ENCODE peak calls at places on chromosomes 2 and 18, in six cellular contexts. One of them, this sample, is unnamed.

GRCh38 chr2:100821255-100821912 is 1.4 kb downstream of the NPAS2 start:
- DNase-seq in smooth muscle cell of the brain vasculature: no peak
- DNase-seq in fibroblast of the conjunctiva: no peak
- DNase-seq in NCI-H524: no peak
- DNase-seq in H54: no peak
- DNase-seq in T-helper 2 cell: no peak
- DNase-seq in this sample: no peak

GRCh38 chr2:23335550-23335949 is 49.4 kb upstream of the KLHL29 start:
- DNase-seq in smooth muscle cell of the brain vasculature: no peak
- DNase-seq in fibroblast of the conjunctiva: no peak
- DNase-seq in NCI-H524: no peak
- DNase-seq in H54: no peak
- DNase-seq in T-helper 2 cell: no peak
- DNase-seq in this sample: no peak

GRCh38 chr2:101830555-101830954 is 133.0 kb downstream of the MAP4K4 start:
- DNase-seq in smooth muscle cell of the brain vasculature: no peak
- DNase-seq in fibroblast of the conjunctiva: no peak
- DNase-seq in NCI-H524: no peak
- DNase-seq in H54: no peak
- DNase-seq in T-helper 2 cell: peak
- DNase-seq in this sample: peak

GRCh38 chr18:58527116-58528010 is 101.5 kb downstream of the ALPK2 start:
- DNase-seq in smooth muscle cell of the brain vasculature: no peak
- DNase-seq in fibroblast of the conjunctiva: no peak
- DNase-seq in NCI-H524: no peak
- DNase-seq in H54: no peak
- DNase-seq in T-helper 2 cell: no peak
- DNase-seq in this sample: peak

GRCh38 chr2:74849228-74849892 is 15.4 kb downstream of the HK2 start:
- DNase-seq in smooth muscle cell of the brain vasculature: no peak
- DNase-seq in fibroblast of the conjunctiva: no peak
- DNase-seq in NCI-H524: no peak
- DNase-seq in H54: no peak
- DNase-seq in T-helper 2 cell: peak
- DNase-seq in this sample: no peak

GRCh38 chr2:240467149-240467642 is 31.7 kb downstream of the GPC1 start:
- DNase-seq in smooth muscle cell of the brain vasculature: no peak
- DNase-seq in fibroblast of the conjunctiva: no peak
- DNase-seq in NCI-H524: no peak
- DNase-seq in H54: no peak
- DNase-seq in T-helper 2 cell: no peak
- DNase-seq in this sample: no peak

GRCh38 chr2:124027182-124027581 is 2.1 kb downstream of the CNTNAP5 start:
- DNase-seq in smooth muscle cell of the brain vasculature: peak
- DNase-seq in fibroblast of the conjunctiva: peak
- DNase-seq in NCI-H524: peak
- DNase-seq in H54: peak
- DNase-seq in T-helper 2 cell: peak
- DNase-seq in this sample: peak

GRCh38 chr2:156445311-156446218 is 9.4 kb downstream of the GPD2 start:
- DNase-seq in smooth muscle cell of the brain vasculature: no peak
- DNase-seq in fibroblast of the conjunctiva: peak
- DNase-seq in NCI-H524: no peak
- DNase-seq in H54: peak
- DNase-seq in T-helper 2 cell: no peak
- DNase-seq in this sample: peak

GRCh38 chr2:6828299-6828584 is 37.5 kb downstream of the CMPK2 start:
- DNase-seq in smooth muscle cell of the brain vasculature: no peak
- DNase-seq in fibroblast of the conjunctiva: peak
- DNase-seq in NCI-H524: peak
- DNase-seq in H54: no peak
- DNase-seq in T-helper 2 cell: peak
- DNase-seq in this sample: peak

GRCh38 chr2:98140210-98140609 is 53.2 kb downstream of the VWA3B start:
- DNase-seq in smooth muscle cell of the brain vasculature: no peak
- DNase-seq in fibroblast of the conjunctiva: no peak
- DNase-seq in NCI-H524: peak
- DNase-seq in H54: no peak
- DNase-seq in T-helper 2 cell: no peak
- DNase-seq in this sample: no peak

GRCh38 chr2:239241431-239241830 is 159.4 kb downstream of the HDAC4 start:
- DNase-seq in smooth muscle cell of the brain vasculature: no peak
- DNase-seq in fibroblast of the conjunctiva: no peak
- DNase-seq in NCI-H524: no peak
- DNase-seq in H54: no peak
- DNase-seq in T-helper 2 cell: no peak
- DNase-seq in this sample: no peak

GRCh38 chr2:104521247-104521646 is 332.7 kb upstream of the POU3F3 start:
- DNase-seq in smooth muscle cell of the brain vasculature: no peak
- DNase-seq in fibroblast of the conjunctiva: no peak
- DNase-seq in NCI-H524: peak
- DNase-seq in H54: no peak
- DNase-seq in T-helper 2 cell: no peak
- DNase-seq in this sample: no peak

GRCh38 chr2:231530099-231531085 is at the start of gene NMUR1:
- DNase-seq in smooth muscle cell of the brain vasculature: no peak
- DNase-seq in fibroblast of the conjunctiva: no peak
- DNase-seq in NCI-H524: peak
- DNase-seq in H54: no peak
- DNase-seq in T-helper 2 cell: peak
- DNase-seq in this sample: no peak

GRCh38 chr2:174844295-174844708 is 80.0 kb upstream of the CHRNA1 start:
- DNase-seq in smooth muscle cell of the brain vasculature: no peak
- DNase-seq in fibroblast of the conjunctiva: no peak
- DNase-seq in NCI-H524: peak
- DNase-seq in H54: no peak
- DNase-seq in T-helper 2 cell: no peak
- DNase-seq in this sample: no peak

GRCh38 chr18:51278045-51278649 is 80.7 kb upstream of the MEX3C start:
- DNase-seq in smooth muscle cell of the brain vasculature: no peak
- DNase-seq in fibroblast of the conjunctiva: no peak
- DNase-seq in NCI-H524: peak
- DNase-seq in H54: peak
- DNase-seq in T-helper 2 cell: peak
- DNase-seq in this sample: no peak

GRCh38 chr2:25521665-25522387 is 151.6 kb downstream of the DTNB start:
- DNase-seq in smooth muscle cell of the brain vasculature: peak
- DNase-seq in fibroblast of the conjunctiva: peak
- DNase-seq in NCI-H524: peak
- DNase-seq in H54: peak
- DNase-seq in T-helper 2 cell: peak
- DNase-seq in this sample: peak

GRCh38 chr18:33116376-33116775 is 324.1 kb downstream of the CCDC178 start:
- DNase-seq in smooth muscle cell of the brain vasculature: peak
- DNase-seq in fibroblast of the conjunctiva: no peak
- DNase-seq in NCI-H524: peak
- DNase-seq in H54: no peak
- DNase-seq in T-helper 2 cell: no peak
- DNase-seq in this sample: no peak

This sample was measured in HFFc6.